ENCODE peak calls at places on chromosomes 3 and 15, in nine cellular contexts. K is stimulated activated CD4-positive, alpha-beta T cell treated with anti-CD3 and anti-CD28 coated beads, TNF-alpha, amount 100 ng/mL, for 24 hours; J is CD4-positive, alpha-beta memory T cell; H is left colon; B is ACHN; U is tibial artery; P is NCI-H510A treated with DMSO at 0.1 percent for 48 hours; G is T-helper 9 cell; L is HEK293T. V is an unnamed sample.

GRCh38 chr3:64143399-64144130 is 81.7 kb downstream of the PRICKLE2 start:
- DNase-seq in K (no peak), J (no peak), H (no peak), B (no peak), U (no peak), P (no peak), G (no peak), L (no peak), V (no peak)

GRCh38 chr15:42081463-42081830 is 12.9 kb downstream of the PLA2G4D start:
- DNase-seq in K (no peak), J (no peak), H (no peak), B (no peak), U (no peak), P (no peak), G (no peak), L (no peak), V (no peak)

GRCh38 chr3:51709004-51709420 is 2.1 kb downstream of the GRM2 start:
- DNase-seq in K (no peak), J (no peak), H (no peak), B (no peak), U (peak), P (no peak), G (no peak), L (no peak), V (no peak)

GRCh38 chr3:175495331-175495730 is 636.2 kb downstream of the NAALADL2 start:
- DNase-seq in K (no peak), J (no peak), H (no peak), B (no peak), U (no peak), P (no peak), G (no peak), L (no peak), V (no peak)

GRCh38 chr3:64345351-64345750 is 120.1 kb upstream of the PRICKLE2 start:
- DNase-seq in K (no peak), J (no peak), H (no peak), B (no peak), U (no peak), P (no peak), G (no peak), L (no peak), V (no peak)

GRCh38 chr3:188351648-188352047 is 197.7 kb downstream of the LPP start:
- DNase-seq in K (no peak), J (no peak), H (no peak), B (no peak), U (no peak), P (no peak), G (no peak), L (no peak), V (no peak)

GRCh38 chr15:76866716-76867321 is 38.3 kb downstream of the SCAPER start:
- DNase-seq in K (no peak), J (no peak), H (no peak), B (peak), U (no peak), P (no peak), G (no peak), L (peak), V (no peak)

GRCh38 chr15:60994842-60995495 is 234.1 kb downstream of the RORA start:
- DNase-seq in K (no peak), J (no peak), H (peak), B (no peak), U (no peak), P (no peak), G (no peak), L (no peak), V (peak)

GRCh38 chr15:80817901-80818300 is 38.7 kb downstream of the CEMIP start:
- DNase-seq in K (no peak), J (no peak), H (no peak), B (no peak), U (no peak), P (no peak), G (no peak), L (no peak), V (no peak)

GRCh38 chr3:136262559-136262958 is 12.4 kb downstream of the PCCB start:
- DNase-seq in K (no peak), J (no peak), H (no peak), B (no peak), U (no peak), P (no peak), G (no peak), L (no peak), V (no peak)

GRCh38 chr3:123769360-123769743 is 114.8 kb downstream of the MYLK start:
- DNase-seq in K (no peak), J (no peak), H (no peak), B (no peak), U (no peak), P (no peak), G (no peak), L (no peak), V (peak)

GRCh38 chr3:57152150-57152549 is 13.0 kb downstream of the IL17RD start:
- DNase-seq in K (no peak), J (no peak), H (no peak), B (no peak), U (peak), P (no peak), G (no peak), L (peak), V (no peak)

GRCh38 chr3:113241292-113242033 is 30.1 kb downstream of the BOC start:
- DNase-seq in K (no peak), J (no peak), H (no peak), B (no peak), U (no peak), P (no peak), G (no peak), L (no peak), V (no peak)

GRCh38 chr3:154191520-154191919 is 70.3 kb downstream of the ARHGEF26 start:
- DNase-seq in K (no peak), J (no peak), H (no peak), B (no peak), U (no peak), P (no peak), G (no peak), L (no peak), V (no peak)

GRCh38 chr3:169286214-169286613 is 377.3 kb downstream of the MECOM start:
- DNase-seq in K (no peak), J (no peak), H (no peak), B (no peak), U (no peak), P (peak), G (no peak), L (no peak), V (no peak)

GRCh38 chr15:59376735-59377134 is 4.1 kb upstream of the MYO1E start:
- DNase-seq in K (no peak), J (no peak), H (no peak), B (peak), U (no peak), P (no peak), G (no peak), L (no peak), V (no peak)

GRCh38 chr3:43181202-43181910 is 75.5 kb upstream of the POMGNT2 start:
- DNase-seq in K (no peak), J (peak), H (no peak), B (no peak), U (no peak), P (no peak), G (peak), L (no peak), V (peak)

GRCh38 chr3:187804120-187805106 is 59.1 kb upstream of the BCL6 start:
- DNase-seq in K (no peak), J (no peak), H (no peak), B (no peak), U (no peak), P (no peak), G (no peak), L (no peak), V (no peak)

GRCh38 chr3:167728176-167728575 is 6.5 kb downstream of the PDCD10 start:
- DNase-seq in K (no peak), J (no peak), H (no peak), B (no peak), U (no peak), P (no peak), G (no peak), L (no peak), V (no peak)

GRCh38 chr15:88166330-88166993 is 90.1 kb downstream of the NTRK3 start:
- DNase-seq in K (no peak), J (no peak), H (no peak), B (peak), U (no peak), P (no peak), G (no peak), L (peak), V (no peak)

GRCh38 chr3:143480306-143480852 is 360.8 kb downstream of the CHST2 start:
- DNase-seq in K (no peak), J (no peak), H (no peak), B (peak), U (no peak), P (no peak), G (no peak), L (no peak), V (peak)

GRCh38 chr15:77481670-77482069 is 61.0 kb downstream of the HMG20A start:
- DNase-seq in K (no peak), J (no peak), H (no peak), B (no peak), U (no peak), P (no peak), G (no peak), L (no peak), V (no peak)

GRCh38 chr3:102471001-102471400 is 36.2 kb downstream of the ZPLD1 start:
- DNase-seq in K (no peak), J (no peak), H (no peak), B (no peak), U (no peak), P (no peak), G (no peak), L (peak), V (no peak)

GRCh38 chr15:41417418-41417811 is 520 bp downstream of the RTF1 start:
- DNase-seq in K (no peak), J (peak), H (no peak), B (peak), U (no peak), P (no peak), G (peak), L (no peak), V (peak)

GRCh38 chr3:197029511-197030167 is at the start of gene MELTF:
- DNase-seq in K (peak), J (peak), H (peak), B (peak), U (no peak), P (peak), G (peak), L (peak), V (peak)

V was measured in colonic mucosa.